ENCODE peak calls at places on chromosomes 1 and 21, in five cellular contexts. G, B, K, Y and R are unnamed samples.

GRCh38 chr1:97384294-97384952 is 536.4 kb downstream of the DPYD start:
- DNase-seq in G (peak; percentile 51), B (no peak), K (peak; percentile 87), Y (no peak), R (no peak)

GRCh38 chr1:180841460-180841859 is 71.2 kb upstream of the KIAA1614 start:
- DNase-seq in G (no peak), B (no peak), K (no peak), Y (no peak), R (no peak)

GRCh38 chr1:66095190-66095589 is 302.5 kb downstream of the PDE4B start:
- DNase-seq in G (no peak), B (no peak), K (no peak), Y (no peak), R (no peak)

GRCh38 chr1:222736972-222737371 is at the start of gene FAM177B:
- DNase-seq in G (peak; percentile 17), B (no peak), K (no peak), Y (no peak), R (no peak)

GRCh38 chr1:22163137-22163536 is 20.2 kb upstream of the WNT4 start:
- DNase-seq in G (no peak), B (no peak), K (no peak), Y (peak; percentile 72), R (no peak)

GRCh38 chr1:159098596-159098995 is 22.0 kb upstream of the AIM2 start:
- DNase-seq in G (no peak), B (no peak), K (no peak), Y (no peak), R (no peak)

GRCh38 chr1:7420706-7421105 is 350.4 kb upstream of the VAMP3 start:
- DNase-seq in G (no peak), B (peak; percentile 9), K (no peak), Y (no peak), R (no peak)

GRCh38 chr1:107250169-107250568 is 109.3 kb downstream of the NTNG1 start:
- DNase-seq in G (peak; percentile 82), B (no peak), K (no peak), Y (no peak), R (no peak)

GRCh38 chr1:223363057-223363855 is 720 bp downstream of the SUSD4 start:
- DNase-seq in G (no peak), B (no peak), K (peak; percentile 55), Y (peak; percentile 79), R (no peak)

GRCh38 chr1:70314706-70315304 is 39.7 kb downstream of the ANKRD13C start:
- DNase-seq in G (no peak), B (no peak), K (no peak), Y (no peak), R (no peak)

GRCh38 chr1:99004270-99005141 is at the start of gene PLPPR5:
- DNase-seq in G (no peak), B (no peak), K (peak; percentile 68), Y (peak; percentile 80), R (no peak)

GRCh38 chr1:82485591-82486369 is 685.0 kb downstream of the ADGRL2 start:
- DNase-seq in G (peak; percentile 39), B (no peak), K (peak; percentile 12), Y (no peak), R (no peak)

GRCh38 chr1:29804181-29804899 is 568.0 kb downstream of the PTPRU start:
- DNase-seq in G (no peak), B (peak; percentile 14), K (no peak), Y (no peak), R (no peak)

GRCh38 chr1:86503477-86504129 is 34.9 kb downstream of the CLCA1 start:
- DNase-seq in G (no peak), B (no peak), K (no peak), Y (peak; percentile 82), R (no peak)

GRCh38 chr1:165900576-165901380 is 73.4 kb downstream of the UCK2 start:
- DNase-seq in G (peak; percentile 78), B (peak; percentile 86), K (peak; percentile 42), Y (no peak), R (no peak)

GRCh38 chr1:201795066-201795465 is 33.9 kb upstream of the IPO9 start:
- DNase-seq in G (no peak), B (no peak), K (peak; percentile 76), Y (no peak), R (no peak)

GRCh38 chr1:93448983-93449805 is 1.3 kb downstream of the FNBP1L start:
- DNase-seq in G (peak; percentile 60), B (peak; percentile 56), K (peak; percentile 76), Y (peak; percentile 79), R (no peak)

GRCh38 chr1:34865573-34865972 is 6.0 kb upstream of the SMIM12 start:
- DNase-seq in G (no peak), B (no peak), K (no peak), Y (no peak), R (no peak)

GRCh38 chr1:207017615-207018559 is 14.7 kb downstream of the C1orf116 start:
- DNase-seq in G (peak; percentile 78), B (peak; percentile 76), K (peak; percentile 68), Y (no peak), R (no peak)

GRCh38 chr1:27011058-27011764 is 1.4 kb downstream of the TENT5B start:
- DNase-seq in G (peak; percentile 91), B (peak; percentile 58), K (peak; percentile 90), Y (peak; percentile 89), R (no peak)

GRCh38 chr1:149888160-149888998 is 11.0 kb upstream of the BOLA1 start:
- DNase-seq in G (peak; percentile 82), B (peak; percentile 77), K (peak; percentile 94), Y (peak; percentile 86), R (peak; percentile 45)

GRCh38 chr1:219945795-219946194 is 17.4 kb upstream of the SLC30A10 start:
- DNase-seq in G (no peak), B (no peak), K (no peak), Y (no peak), R (no peak)

GRCh38 chr1:27864264-27864895 is 8.0 kb upstream of the THEMIS2 start:
- DNase-seq in G (peak; percentile 44), B (no peak), K (peak; percentile 13), Y (no peak), R (no peak)

GRCh38 chr1:90761781-90762589 is 44.9 kb upstream of the BARHL2 start:
- DNase-seq in G (peak; percentile 6), B (no peak), K (no peak), Y (peak; percentile 41), R (no peak)

GRCh38 chr1:145918992-145919939 is 749 bp upstream of the PEX11B start:
- DNase-seq in G (peak; percentile 46), B (peak; percentile 73), K (peak; percentile 74), Y (peak; percentile 95), R (no peak)

GRCh38 chr1:213244664-213245091 is 193.6 kb downstream of the RPS6KC1 start:
- DNase-seq in G (peak; percentile 14), B (no peak), K (peak; percentile 61), Y (no peak), R (no peak)

GRCh38 chr1:67347688-67348472 is 40.2 kb downstream of the IL12RB2 start:
- DNase-seq in G (peak; percentile 85), B (peak; percentile 41), K (peak; percentile 96), Y (no peak), R (no peak)

GRCh38 chr1:155125946-155126493 is 1.7 kb upstream of the EFNA1 start:
- DNase-seq in G (no peak), B (peak; percentile 91), K (peak; percentile 46), Y (peak; percentile 86), R (no peak)

GRCh38 chr1:67746299-67746698 is 61.3 kb downstream of the GADD45A start:
- DNase-seq in G (no peak), B (no peak), K (peak; percentile 63), Y (no peak), R (no peak)

GRCh38 chr21:33418686-33419085 is 15.5 kb downstream of the IFNGR2 start:
- DNase-seq in G (no peak), B (no peak), K (no peak), Y (no peak), R (no peak)

GRCh38 chr1:185193756-185194155 is 36.8 kb downstream of the SWT1 start:
- DNase-seq in G (no peak), B (no peak), K (no peak), Y (no peak), R (no peak)

GRCh38 chr1:32960819-32961355 is 3.7 kb downstream of the RNF19B start:
- DNase-seq in G (no peak), B (no peak), K (no peak), Y (no peak), R (no peak)

GRCh38 chr1:170776147-170776734 is 112.3 kb downstream of the PRRX1 start:
- DNase-seq in G (no peak), B (no peak), K (peak; percentile 65), Y (no peak), R (no peak)

GRCh38 chr1:9417695-9418094 is 121.6 kb upstream of the SLC25A33 start:
- DNase-seq in G (no peak), B (no peak), K (no peak), Y (no peak), R (no peak)

GRCh38 chr1:5577255-5578040 is 414.8 kb downstream of the NPHP4 start:
- DNase-seq in G (no peak), B (peak; percentile 17), K (no peak), Y (no peak), R (no peak)

GRCh38 chr1:5575396-5576110 is 416.7 kb downstream of the NPHP4 start:
- DNase-seq in G (no peak), B (peak; percentile 17), K (no peak), Y (no peak), R (no peak)

GRCh38 chr1:5578690-5579089 is 413.5 kb downstream of the NPHP4 start:
- DNase-seq in G (no peak), B (peak; percentile 8), K (no peak), Y (no peak), R (no peak)

GRCh38 chr1:5574641-5575040 is 417.6 kb downstream of the NPHP4 start:
- DNase-seq in G (no peak), B (peak; percentile 16), K (no peak), Y (no peak), R (no peak)

GRCh38 chr1:5576111-5577065 is 415.8 kb downstream of the NPHP4 start:
- DNase-seq in G (no peak), B (peak; percentile 14), K (no peak), Y (no peak), R (no peak)
- H3K9me3 ChIP-seq in G (peaks cover 2% of the 10 kb centered on the region), B (no peaks in the 10 kb centered on the region), K (no peaks in the 10 kb centered on the region), Y (no peaks in the 10 kb centered on the region), R (no peaks in the 10 kb centered on the region)

DNA sequence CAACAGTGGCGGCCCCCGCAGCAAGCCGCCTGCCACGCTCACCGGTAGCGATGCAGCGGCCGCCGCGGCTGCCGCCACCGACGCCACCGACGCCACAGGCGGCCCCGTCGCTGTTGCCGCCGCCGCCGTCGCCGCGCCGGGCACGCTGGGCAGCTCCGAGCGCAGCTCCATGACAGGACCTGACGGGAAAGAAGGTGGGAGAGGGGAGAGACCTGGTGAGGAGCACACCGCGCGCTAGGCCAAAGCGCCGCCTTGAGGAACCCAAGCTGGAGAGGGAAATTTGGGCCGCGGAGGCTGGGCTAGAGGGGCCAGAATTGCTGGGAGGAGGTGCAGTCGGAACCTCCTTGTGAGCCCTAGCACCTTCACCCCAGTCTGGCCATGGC is 1.9 kb downstream of the DMRTA2 start:
- DNase-seq in G (no peak), B (no peak), K (no peak), Y (no peak), R (no peak)
- H3K9me3 ChIP-seq in G (no peaks in the 10 kb centered on the region), B (no peaks in the 10 kb centered on the region), K (no peaks in the 10 kb centered on the region), Y (no peaks in the 10 kb centered on the region), R (no peaks in the 10 kb centered on the region)

GRCh38 chr1:2943686-2944260 is 77.5 kb upstream of the ACTRT2 start:
- DNase-seq in G (no peak), B (no peak), K (no peak), Y (peak; percentile 41), R (no peak)
- H3K9me3 ChIP-seq in G (peaks cover 26% of the 10 kb centered on the region), B (peaks cover 26% of the 10 kb centered on the region), K (no peaks in the 10 kb centered on the region), Y (no peaks in the 10 kb centered on the region), R (no peaks in the 10 kb centered on the region)

GRCh38 chr1:209183195-209183594 is 400.3 kb upstream of the CAMK1G start:
- DNase-seq in G (no peak), B (no peak), K (no peak), Y (no peak), R (no peak)
- H3K9me3 ChIP-seq in G (peaks cover 11% of the 10 kb centered on the region), B (peaks cover 15% of the 10 kb centered on the region), K (no peaks in the 10 kb centered on the region), Y (no peaks in the 10 kb centered on the region), R (no peaks in the 10 kb centered on the region)